ENCODE peak calls at places on chromosome X, in four cellular contexts. Y is A549, W is GM23338, Q is body of pancreas. T is an unnamed sample. For H3K4me1, the result is how much of the 10 kb centered on the place peaks cover.

GRCh38 chrX:28850955-28851354 is 263.7 kb downstream of the IL1RAPL1 start:
- DNase-seq in Y (no peak), Q (no peak), W (no peak), T (no peak)

GRCh38 chrX:112840382-112841113 is at the start of gene AMOT:
- DNase-seq in Q (peak), W (peak), Y (peak), T (peak)

GRCh38 chrX:19785647-19786046 is 101.8 kb downstream of the SH3KBP1 start:
- DNase-seq in W (no peak), Q (no peak), Y (no peak), T (no peak)

GRCh38 chrX:12971282-12972003 is 3.5 kb upstream of the TMSB4X start:
- DNase-seq in Y (no peak), Q (peak), W (no peak), T (no peak)

GRCh38 chrX:136061302-136061701 is 76.1 kb downstream of the SLC9A6 start:
- DNase-seq in Q (no peak), Y (no peak), W (no peak), T (no peak)

GRCh38 chrX:119118780-119119395 is 8.7 kb downstream of the KIAA1210 start:
- DNase-seq in Q (peak), Y (peak), W (peak), T (peak)

GRCh38 chrX:28225508-28225907 is 244.3 kb upstream of the DCAF8L1 start:
- DNase-seq in W (no peak), Q (no peak), Y (no peak), T (no peak)

GRCh38 chrX:104166735-104167436 is 633 bp downstream of the FAM199X start:
- DNase-seq in Q (no peak), W (peak), Y (no peak), T (no peak)

GRCh38 chrX:30794497-30794896 is 94.6 kb downstream of the TAB3 start:
- DNase-seq in W (no peak), Y (no peak), Q (no peak), T (peak)

GRCh38 chrX:9465380-9466114 is 689 bp downstream of the TBL1X start:
- DNase-seq in Q (no peak), W (peak), Y (no peak), T (peak)

GRCh38 chrX:55004231-55004630 is 4.1 kb downstream of the APEX2 start:
- DNase-seq in Q (no peak), Y (no peak), W (no peak), T (no peak)
- H3K4me1 ChIP-seq in Q (under half), Y (under half), W (under half), T (under half)

GRCh38 chrX:128973033-128973432 is 550.3 kb downstream of the SMARCA1 start:
- DNase-seq in Q (no peak), Y (no peak), W (no peak), T (no peak)

GRCh38 chrX:128975716-128976115 is 547.6 kb downstream of the SMARCA1 start:
- DNase-seq in Y (peak), Q (peak), W (peak), T (peak)
- TF ChIP-seq CTCF in Y (peak), Q (peak), W (peak), T (peak)

GRCh38 chrX:1465261-1466231 is 12.8 kb upstream of the ASMTL start:
- DNase-seq in W (no peak), Y (no peak), Q (no peak), T (no peak)

GRCh38 chrX:1462596-1463251 is 10.0 kb upstream of the ASMTL start:
- DNase-seq in Q (no peak), Y (peak), W (no peak), T (no peak)

GRCh38 chrX:1463581-1464281 is 11.0 kb upstream of the ASMTL start:
- DNase-seq in Q (no peak), Y (no peak), W (no peak), T (no peak)

GRCh38 chrX:1466232-1466661 is 13.5 kb upstream of the ASMTL start:
- DNase-seq in Y (no peak), Q (no peak), W (no peak), T (peak)

DNA sequence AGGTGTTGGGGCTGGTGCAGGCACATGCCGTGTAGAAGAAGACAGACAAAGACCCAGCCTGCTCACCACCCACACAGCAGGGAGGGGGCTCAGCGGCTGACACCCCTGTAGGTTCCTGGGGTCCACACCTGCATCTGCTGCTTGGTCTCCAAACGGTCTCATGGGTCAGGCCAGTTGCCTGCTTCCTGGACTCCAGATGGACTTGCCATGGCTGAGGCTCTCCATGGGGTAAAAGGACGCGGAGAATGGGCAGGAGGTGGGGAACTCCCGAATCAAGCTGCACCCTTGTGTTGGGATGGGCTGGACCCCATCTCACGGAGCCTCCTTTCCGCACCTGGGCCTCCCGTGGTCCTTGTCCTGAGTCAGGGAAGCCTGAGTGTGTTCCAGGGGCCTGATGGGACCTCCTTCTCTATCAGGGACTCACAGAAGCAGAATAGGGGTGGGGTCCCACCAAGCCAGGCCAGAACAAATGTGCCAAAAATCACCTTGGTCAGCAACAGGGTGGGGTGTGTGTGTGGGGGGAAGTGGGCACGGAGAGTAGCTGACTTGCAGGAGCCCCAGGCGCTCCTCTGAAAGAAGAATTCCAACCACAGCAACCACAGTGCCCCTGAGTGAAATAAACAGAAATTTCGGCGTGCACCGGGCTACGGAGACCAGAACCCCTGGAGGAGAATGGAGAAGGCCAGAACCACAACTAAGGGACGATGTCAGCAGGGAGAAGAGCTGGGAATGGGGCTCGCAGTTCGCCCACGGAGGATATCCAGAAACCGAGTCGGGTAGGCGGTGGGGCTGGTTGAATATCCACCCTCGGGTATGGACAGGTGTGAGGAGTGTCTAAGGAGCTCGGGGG is 11.8 kb upstream of the ASMTL start:
- DNase-seq in W (no peak), Y (no peak), Q (no peak), T (no peak)
- H3K4me1 ChIP-seq in W (under half), Y (under half), Q (under half), T (under half)

DNA sequence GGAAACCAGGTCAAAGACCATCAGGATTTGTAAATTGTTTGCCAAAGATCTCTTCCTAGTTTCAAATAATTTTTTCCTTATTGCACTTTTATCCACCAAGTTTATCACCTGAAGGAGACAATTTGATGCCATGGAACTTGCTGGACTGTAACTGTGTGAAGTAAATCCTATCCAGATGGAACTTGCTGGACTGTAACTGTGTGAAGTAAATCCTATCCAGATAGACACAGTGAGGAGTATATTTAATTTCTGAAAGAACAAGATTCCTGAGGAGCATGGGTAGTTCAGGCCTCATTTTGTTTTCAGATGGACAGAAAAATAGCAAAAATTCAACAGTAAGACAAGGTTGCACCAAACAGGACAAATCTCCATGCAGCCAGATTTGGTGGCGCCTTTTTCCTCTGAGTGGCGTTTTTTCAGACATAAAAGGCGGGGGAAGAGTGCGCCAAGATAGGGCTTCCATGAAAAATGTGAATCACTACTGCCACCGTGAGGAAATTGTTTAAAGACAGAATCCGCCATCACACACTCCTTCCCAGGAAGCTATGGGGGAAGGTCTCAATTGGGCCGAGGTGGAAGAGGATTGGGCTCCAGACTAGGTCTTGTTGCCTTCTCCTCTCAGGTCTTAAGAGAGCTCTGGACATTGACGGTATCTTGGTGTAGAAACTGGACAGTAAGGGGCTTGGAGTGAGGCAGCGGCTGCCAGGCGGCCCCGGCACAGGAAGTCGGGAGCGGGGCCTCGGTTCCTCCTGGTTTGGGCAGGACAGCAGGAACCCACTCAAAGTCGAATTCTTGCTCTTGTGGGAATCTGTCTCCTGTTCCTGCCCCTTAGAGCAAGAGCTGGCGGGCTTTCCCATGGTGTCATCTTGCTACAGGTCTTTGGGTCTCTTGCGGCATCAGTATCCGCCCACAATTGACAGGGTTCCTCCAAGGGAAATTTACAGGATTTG is 234.7 kb downstream of the OR13H1 start:
- DNase-seq in W (no peak), Q (peak), Y (peak), T (no peak)
- TF ChIP-seq CTCF in W (no peak), Q (peak), Y (peak), T (peak)

DNA sequence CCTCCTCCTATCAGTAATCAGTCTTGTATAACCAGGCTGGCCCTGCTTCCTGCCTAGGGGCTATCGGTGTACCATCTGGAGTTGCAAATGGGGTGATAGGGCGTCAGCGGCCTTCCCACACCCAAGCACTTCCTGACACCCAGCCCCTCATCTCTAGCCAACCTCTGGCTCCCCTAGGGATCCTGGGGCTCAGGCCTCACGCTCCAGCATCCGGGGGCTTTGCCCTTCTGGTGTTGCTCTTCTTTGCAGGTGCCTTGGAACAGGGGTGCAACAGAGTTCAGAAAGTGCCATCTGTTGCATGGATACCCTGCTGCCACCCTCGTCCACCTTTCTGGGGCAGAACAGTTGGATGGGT is 4.1 kb downstream of the IL9R start:
- DNase-seq in Y (no peak), Q (no peak), W (no peak), T (no peak)
- H3K4me1 ChIP-seq in Y (under half), Q (under half), W (under half), T (under half)

DNA sequence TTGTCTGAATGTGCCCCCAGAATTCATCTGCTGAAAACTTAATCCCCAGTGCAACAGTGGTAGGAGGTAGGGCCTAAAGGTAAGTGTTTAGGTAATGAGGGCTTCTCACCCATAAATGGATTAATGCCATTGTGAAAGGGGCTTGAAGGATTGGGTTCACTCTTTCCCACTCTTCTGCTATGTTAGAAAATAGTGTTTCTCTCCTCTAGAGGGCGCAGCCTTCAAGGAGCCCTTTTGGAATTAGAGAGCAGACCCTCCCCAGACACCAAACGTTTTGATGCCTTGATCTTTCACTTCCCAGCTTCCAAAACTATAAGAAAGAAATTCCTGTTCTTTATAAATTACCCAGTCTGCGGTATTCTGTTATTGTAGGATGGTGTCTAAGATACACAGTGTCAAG is 706.4 kb downstream of the SMARCA1 start:
- DNase-seq in Q (no peak), W (peak), Y (no peak), T (peak)
- TF ChIP-seq CTCF in Q (peak), W (peak), Y (peak), T (peak)

GRCh38 chrX:72005046-72005445 is 94.4 kb downstream of the NHSL2 start:
- DNase-seq in Y (no peak), W (no peak), Q (no peak), T (peak)
- H3K4me1 ChIP-seq in Y (under half), W (under half), Q (under half), T (under half)

GRCh38 chrX:131747173-131747572 is 203.3 kb downstream of the OR13H1 start:
- DNase-seq in W (no peak), Y (peak), Q (peak), T (no peak)

GRCh38 chrX:131745942-131746489 is 202.1 kb downstream of the OR13H1 start:
- DNase-seq in Y (no peak), W (no peak), Q (no peak), T (no peak)

GRCh38 chrX:131741103-131741581 is 197.3 kb downstream of the OR13H1 start:
- DNase-seq in Q (peak), Y (peak), W (no peak), T (no peak)

DNA sequence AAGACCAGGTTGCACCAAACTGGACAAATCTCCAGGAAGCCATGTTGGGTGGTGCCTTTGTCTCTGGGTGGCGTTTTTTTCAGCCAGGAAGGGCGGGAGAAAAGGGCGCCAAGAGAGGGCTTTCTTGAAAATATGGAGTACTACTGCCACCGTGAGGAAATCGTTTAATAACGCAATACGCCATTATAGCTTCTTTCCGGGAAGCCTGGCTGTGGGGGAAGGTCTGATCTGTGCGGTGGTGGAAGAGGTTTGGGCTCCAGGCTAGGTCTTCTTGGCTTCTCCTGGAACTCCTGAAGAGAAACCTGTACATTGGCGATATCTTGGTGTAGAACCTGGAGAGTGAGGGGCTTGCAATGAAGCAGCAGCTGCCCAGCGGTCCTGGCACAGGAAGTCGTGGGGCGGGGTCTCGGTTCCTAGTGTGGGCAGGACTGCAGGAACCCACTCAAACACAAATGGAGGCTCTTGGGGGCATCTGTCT is 202.7 kb downstream of the OR13H1 start:
- DNase-seq in W (no peak), Y (peak), Q (peak), T (peak)
- TF ChIP-seq CTCF in W (no peak), Y (peak), Q (peak), T (peak)

GRCh38 chrX:2707334-2707760 is 16.3 kb downstream of the CD99 start:
- DNase-seq in W (peak), Y (peak), Q (peak), T (peak)

GRCh38 chrX:2710041-2710471 is 19.0 kb downstream of the CD99 start:
- DNase-seq in Y (peak), W (no peak), Q (no peak), T (peak)

GRCh38 chrX:2708601-2709200 is 17.6 kb downstream of the CD99 start:
- DNase-seq in Y (no peak), W (no peak), Q (no peak), T (no peak)

GRCh38 chrX:2710496-2710895 is 19.4 kb downstream of the CD99 start:
- DNase-seq in W (peak), Q (no peak), Y (peak), T (no peak)

DNA sequence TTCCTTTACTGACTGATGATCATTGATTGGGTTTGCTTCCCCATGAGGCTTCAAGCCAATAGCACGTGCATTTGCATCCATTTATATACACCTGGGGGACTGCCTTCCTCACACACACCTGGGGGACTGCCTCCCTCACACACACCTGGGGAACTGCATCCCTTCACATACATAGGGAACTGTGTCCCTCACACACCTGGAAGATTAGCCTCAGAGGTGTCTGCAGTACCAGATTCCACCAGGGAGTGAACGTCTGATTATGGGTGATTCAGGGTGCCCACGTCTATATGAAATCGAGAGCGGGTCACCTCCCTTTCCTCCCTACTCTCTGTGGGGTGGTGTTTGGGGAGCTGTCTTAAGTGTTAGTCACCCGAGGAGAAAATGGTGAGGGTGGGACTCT is 16.9 kb downstream of the CD99 start:
- DNase-seq in Q (no peak), W (no peak), Y (peak), T (peak)
- H3K4me1 ChIP-seq in Q (half or more), W (under half), Y (half or more), T (under half)

DNA sequence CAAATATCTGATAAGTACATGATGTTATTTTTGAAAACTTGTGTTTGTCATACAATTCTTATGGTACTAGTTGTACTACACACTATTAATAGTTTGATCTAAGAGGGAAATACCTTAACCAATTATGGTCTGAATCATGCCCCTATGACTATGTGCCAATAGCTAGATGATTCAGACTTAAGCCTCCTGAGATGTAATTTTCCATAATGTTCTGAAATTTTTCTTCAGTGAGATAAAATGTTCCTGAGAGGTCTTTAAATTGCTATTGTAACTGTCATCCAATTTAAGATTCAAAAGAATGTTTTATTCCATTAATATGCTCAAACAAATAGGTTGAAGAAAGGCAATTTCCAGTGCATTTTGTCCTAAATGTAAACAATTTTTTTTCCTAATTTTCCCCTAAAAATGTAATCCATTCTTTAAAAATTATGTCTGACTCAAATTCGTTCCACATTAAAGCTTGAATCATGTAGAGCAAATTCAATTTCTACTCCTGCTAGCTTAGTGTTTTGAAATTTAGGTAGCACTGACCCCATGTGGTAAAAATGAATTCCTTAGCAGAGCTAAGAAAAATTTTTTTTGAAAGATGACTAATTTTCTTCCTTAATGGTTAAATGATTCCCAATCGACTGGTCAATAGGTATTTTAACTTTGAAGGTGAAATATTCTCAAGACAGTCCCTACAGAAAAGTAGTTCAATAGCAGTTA is 49.1 kb downstream of the APOOL start:
- DNase-seq in W (no peak), Y (peak), Q (no peak), T (no peak)
- TF ChIP-seq CTCF in W (peak), Y (peak), Q (peak), T (peak)

T was measured in endodermal cell.